ENCODE peak calls at places on chromosomes 16 and 17, in six cellular contexts. One of them, this sample, is unnamed.

GRCh38 chr16:87792205-87792565 is 26.4 kb upstream of the KLHDC4 start:
- DNase-seq in effector memory CD4-positive, alpha-beta T cell: no peak
- DNase-seq in NCI-H1092: no peak
- DNase-seq in amniotic epithelial cell: no peak
- DNase-seq in AG09319: no peak
- DNase-seq in cardiac muscle cell: no peak
- DNase-seq in this sample: no peak

GRCh38 chr16:63426275-63426870 is 1390.1 kb upstream of the CDH8 start:
- DNase-seq in NCI-H1092: no peak
- DNase-seq in AG09319: no peak
- DNase-seq in cardiac muscle cell: no peak
- DNase-seq in effector memory CD4-positive, alpha-beta T cell: no peak
- DNase-seq in amniotic epithelial cell: no peak
- DNase-seq in this sample: peak; percentile 0

GRCh38 chr16:83940157-83940556 is 12.9 kb upstream of the OSGIN1 start:
- DNase-seq in cardiac muscle cell: no peak
- DNase-seq in AG09319: no peak
- DNase-seq in NCI-H1092: no peak
- DNase-seq in effector memory CD4-positive, alpha-beta T cell: no peak
- DNase-seq in amniotic epithelial cell: no peak
- DNase-seq in this sample: no peak

GRCh38 chr16:57297856-57298255 is 13.4 kb upstream of the PLLP start:
- DNase-seq in AG09319: no peak
- DNase-seq in NCI-H1092: no peak
- DNase-seq in amniotic epithelial cell: no peak
- DNase-seq in effector memory CD4-positive, alpha-beta T cell: peak; percentile 58
- DNase-seq in cardiac muscle cell: no peak
- DNase-seq in this sample: no peak

GRCh38 chr17:27489045-27489715 is 32.9 kb downstream of the KSR1 start:
- DNase-seq in amniotic epithelial cell: peak; percentile 79
- DNase-seq in effector memory CD4-positive, alpha-beta T cell: no peak
- DNase-seq in NCI-H1092: no peak
- DNase-seq in AG09319: peak; percentile 42
- DNase-seq in cardiac muscle cell: no peak
- DNase-seq in this sample: peak; percentile 87

GRCh38 chr16:80092686-80093085 is 448.1 kb upstream of the DYNLRB2 start:
- DNase-seq in cardiac muscle cell: no peak
- DNase-seq in amniotic epithelial cell: no peak
- DNase-seq in AG09319: no peak
- DNase-seq in NCI-H1092: no peak
- DNase-seq in effector memory CD4-positive, alpha-beta T cell: no peak
- DNase-seq in this sample: no peak

GRCh38 chr17:51439395-51440229 is 179.3 kb downstream of the UTP18 start:
- DNase-seq in cardiac muscle cell: no peak
- DNase-seq in NCI-H1092: peak; percentile 2
- DNase-seq in effector memory CD4-positive, alpha-beta T cell: peak; percentile 32
- DNase-seq in amniotic epithelial cell: no peak
- DNase-seq in AG09319: no peak
- DNase-seq in this sample: no peak

GRCh38 chr16:31532120-31532519 is 4.4 kb downstream of the AHSP start:
- DNase-seq in NCI-H1092: no peak
- DNase-seq in AG09319: no peak
- DNase-seq in cardiac muscle cell: no peak
- DNase-seq in amniotic epithelial cell: no peak
- DNase-seq in effector memory CD4-positive, alpha-beta T cell: no peak
- DNase-seq in this sample: no peak

GRCh38 chr16:74726056-74726455 is 25.4 kb upstream of the MLKL start:
- DNase-seq in AG09319: no peak
- DNase-seq in cardiac muscle cell: no peak
- DNase-seq in amniotic epithelial cell: no peak
- DNase-seq in effector memory CD4-positive, alpha-beta T cell: no peak
- DNase-seq in NCI-H1092: no peak
- DNase-seq in this sample: no peak

GRCh38 chr17:10058924-10059683 is 139.3 kb downstream of the GAS7 start:
- DNase-seq in cardiac muscle cell: no peak
- DNase-seq in effector memory CD4-positive, alpha-beta T cell: no peak
- DNase-seq in NCI-H1092: no peak
- DNase-seq in amniotic epithelial cell: no peak
- DNase-seq in AG09319: no peak
- DNase-seq in this sample: no peak

GRCh38 chr17:75689441-75689873 is 22.3 kb downstream of the SAP30BP start:
- DNase-seq in NCI-H1092: no peak
- DNase-seq in AG09319: no peak
- DNase-seq in cardiac muscle cell: no peak
- DNase-seq in amniotic epithelial cell: no peak
- DNase-seq in effector memory CD4-positive, alpha-beta T cell: peak; percentile 8
- DNase-seq in this sample: no peak

GRCh38 chr16:19542138-19542821 is 13.2 kb upstream of the VPS35L start:
- DNase-seq in NCI-H1092: peak; percentile 80
- DNase-seq in AG09319: no peak
- DNase-seq in amniotic epithelial cell: no peak
- DNase-seq in cardiac muscle cell: no peak
- DNase-seq in effector memory CD4-positive, alpha-beta T cell: no peak
- DNase-seq in this sample: no peak

GRCh38 chr17:57989011-57989345 is 924 bp upstream of the VEZF1 start:
- DNase-seq in effector memory CD4-positive, alpha-beta T cell: no peak
- DNase-seq in AG09319: no peak
- DNase-seq in NCI-H1092: no peak
- DNase-seq in amniotic epithelial cell: no peak
- DNase-seq in cardiac muscle cell: peak; percentile 38
- DNase-seq in this sample: peak; percentile 54

GRCh38 chr17:82294086-82294773 is 20.7 kb upstream of the CSNK1D start:
- DNase-seq in amniotic epithelial cell: no peak
- DNase-seq in cardiac muscle cell: no peak
- DNase-seq in effector memory CD4-positive, alpha-beta T cell: no peak
- DNase-seq in NCI-H1092: no peak
- DNase-seq in AG09319: no peak
- DNase-seq in this sample: no peak

GRCh38 chr17:68694791-68695485 is 93.8 kb upstream of the FAM20A start:
- DNase-seq in NCI-H1092: no peak
- DNase-seq in AG09319: no peak
- DNase-seq in effector memory CD4-positive, alpha-beta T cell: no peak
- DNase-seq in amniotic epithelial cell: peak; percentile 28
- DNase-seq in cardiac muscle cell: no peak
- DNase-seq in this sample: no peak

GRCh38 chr16:67528870-67529638 is 425 bp downstream of the RIPOR1 start:
- DNase-seq in cardiac muscle cell: peak; percentile 37
- DNase-seq in amniotic epithelial cell: peak; percentile 46
- DNase-seq in effector memory CD4-positive, alpha-beta T cell: no peak
- DNase-seq in AG09319: no peak
- DNase-seq in NCI-H1092: peak; percentile 16
- DNase-seq in this sample: peak; percentile 48

GRCh38 chr17:58043221-58044181 is 36.5 kb upstream of the SRSF1 start:
- DNase-seq in AG09319: no peak
- DNase-seq in NCI-H1092: no peak
- DNase-seq in amniotic epithelial cell: no peak
- DNase-seq in cardiac muscle cell: no peak
- DNase-seq in effector memory CD4-positive, alpha-beta T cell: no peak
- DNase-seq in this sample: no peak

GRCh38 chr17:82913304-82914043 is 73.7 kb upstream of the ZNF750 start:
- DNase-seq in AG09319: no peak
- DNase-seq in cardiac muscle cell: peak; percentile 28
- DNase-seq in effector memory CD4-positive, alpha-beta T cell: no peak
- DNase-seq in NCI-H1092: no peak
- DNase-seq in amniotic epithelial cell: no peak
- DNase-seq in this sample: no peak

GRCh38 chr17:75077490-75078096 is 10.2 kb upstream of the SLC16A5 start:
- DNase-seq in AG09319: no peak
- DNase-seq in effector memory CD4-positive, alpha-beta T cell: no peak
- DNase-seq in cardiac muscle cell: no peak
- DNase-seq in amniotic epithelial cell: no peak
- DNase-seq in NCI-H1092: no peak
- DNase-seq in this sample: peak; percentile 42

GRCh38 chr16:15907863-15908478 is 19.6 kb upstream of the CEP20 start:
- DNase-seq in cardiac muscle cell: peak; percentile 42
- DNase-seq in AG09319: no peak
- DNase-seq in effector memory CD4-positive, alpha-beta T cell: no peak
- DNase-seq in NCI-H1092: no peak
- DNase-seq in amniotic epithelial cell: peak; percentile 60
- DNase-seq in this sample: peak; percentile 26

GRCh38 chr16:397736-398332 is 835 bp downstream of the NME4 start:
- DNase-seq in cardiac muscle cell: peak; percentile 85
- DNase-seq in AG09319: peak; percentile 24
- DNase-seq in amniotic epithelial cell: peak; percentile 50
- DNase-seq in NCI-H1092: peak; percentile 18
- DNase-seq in effector memory CD4-positive, alpha-beta T cell: no peak
- DNase-seq in this sample: peak; percentile 76

GRCh38 chr17:21098934-21099687 is 27.7 kb upstream of the DHRS7B start:
- DNase-seq in NCI-H1092: peak; percentile 75
- DNase-seq in effector memory CD4-positive, alpha-beta T cell: peak; percentile 31
- DNase-seq in cardiac muscle cell: peak; percentile 90
- DNase-seq in amniotic epithelial cell: peak; percentile 66
- DNase-seq in AG09319: peak; percentile 12
- DNase-seq in this sample: peak; percentile 68

GRCh38 chr17:68033636-68034451 is 1.7 kb upstream of the KPNA2 start:
- DNase-seq in cardiac muscle cell: peak; percentile 85
- DNase-seq in AG09319: no peak
- DNase-seq in NCI-H1092: no peak
- DNase-seq in effector memory CD4-positive, alpha-beta T cell: no peak
- DNase-seq in amniotic epithelial cell: peak; percentile 93
- DNase-seq in this sample: peak; percentile 58

GRCh38 chr17:50270430-50271172 is 3.7 kb upstream of the TMEM92 start:
- DNase-seq in AG09319: no peak
- DNase-seq in NCI-H1092: no peak
- DNase-seq in cardiac muscle cell: peak; percentile 71
- DNase-seq in amniotic epithelial cell: peak; percentile 54
- DNase-seq in effector memory CD4-positive, alpha-beta T cell: no peak
- DNase-seq in this sample: peak; percentile 91

GRCh38 chr16:20074089-20074956 is 633 bp upstream of the GPR139 start:
- DNase-seq in effector memory CD4-positive, alpha-beta T cell: no peak
- DNase-seq in amniotic epithelial cell: no peak
- DNase-seq in cardiac muscle cell: no peak
- DNase-seq in NCI-H1092: no peak
- DNase-seq in AG09319: no peak
- DNase-seq in this sample: no peak

GRCh38 chr17:17823433-17824118 is 13.2 kb downstream of the SREBF1 start:
- DNase-seq in cardiac muscle cell: peak; percentile 96
- DNase-seq in effector memory CD4-positive, alpha-beta T cell: peak; percentile 73
- DNase-seq in amniotic epithelial cell: peak; percentile 75
- DNase-seq in AG09319: peak; percentile 49
- DNase-seq in NCI-H1092: peak; percentile 44
- DNase-seq in this sample: peak; percentile 79

GRCh38 chr16:49469323-49469670 is 95.7 kb downstream of the C16orf78 start:
- DNase-seq in effector memory CD4-positive, alpha-beta T cell: no peak
- DNase-seq in AG09319: no peak
- DNase-seq in NCI-H1092: no peak
- DNase-seq in cardiac muscle cell: no peak
- DNase-seq in amniotic epithelial cell: no peak
- DNase-seq in this sample: no peak

GRCh38 chr17:50539762-50540440 is 7.1 kb upstream of the SPATA20 start:
- DNase-seq in NCI-H1092: no peak
- DNase-seq in AG09319: no peak
- DNase-seq in amniotic epithelial cell: no peak
- DNase-seq in cardiac muscle cell: no peak
- DNase-seq in effector memory CD4-positive, alpha-beta T cell: no peak
- DNase-seq in this sample: no peak

GRCh38 chr16:2160915-2161551 is 5.5 kb downstream of the TRAF7 start:
- DNase-seq in cardiac muscle cell: no peak
- DNase-seq in effector memory CD4-positive, alpha-beta T cell: no peak
- DNase-seq in NCI-H1092: no peak
- DNase-seq in amniotic epithelial cell: peak; percentile 39
- DNase-seq in AG09319: no peak
- DNase-seq in this sample: peak; percentile 76

GRCh38 chr16:19008245-19008644 is 24.5 kb downstream of the TMC7 start:
- DNase-seq in AG09319: peak; percentile 52
- DNase-seq in cardiac muscle cell: no peak
- DNase-seq in NCI-H1092: no peak
- DNase-seq in amniotic epithelial cell: peak; percentile 72
- DNase-seq in effector memory CD4-positive, alpha-beta T cell: no peak
- DNase-seq in this sample: peak; percentile 57

GRCh38 chr17:29760771-29761682 is 138.3 kb upstream of the CORO6 start:
- DNase-seq in AG09319: peak; percentile 67
- DNase-seq in amniotic epithelial cell: peak; percentile 81
- DNase-seq in cardiac muscle cell: peak; percentile 79
- DNase-seq in effector memory CD4-positive, alpha-beta T cell: peak; percentile 85
- DNase-seq in NCI-H1092: no peak
- DNase-seq in this sample: peak; percentile 91

GRCh38 chr17:58193641-58194259 is 1.2 kb downstream of the EPX start:
- DNase-seq in AG09319: no peak
- DNase-seq in NCI-H1092: no peak
- DNase-seq in amniotic epithelial cell: no peak
- DNase-seq in cardiac muscle cell: no peak
- DNase-seq in effector memory CD4-positive, alpha-beta T cell: no peak
- DNase-seq in this sample: no peak

GRCh38 chr16:13519871-13520270 is 400.1 kb upstream of the ERCC4 start:
- DNase-seq in NCI-H1092: no peak
- DNase-seq in effector memory CD4-positive, alpha-beta T cell: no peak
- DNase-seq in amniotic epithelial cell: no peak
- DNase-seq in AG09319: no peak
- DNase-seq in cardiac muscle cell: no peak
- DNase-seq in this sample: no peak

GRCh38 chr16:2226245-2226793 is 2.9 kb downstream of the E4F1 start:
- DNase-seq in amniotic epithelial cell: no peak
- DNase-seq in AG09319: no peak
- DNase-seq in cardiac muscle cell: no peak
- DNase-seq in NCI-H1092: no peak
- DNase-seq in effector memory CD4-positive, alpha-beta T cell: no peak
- DNase-seq in this sample: peak; percentile 11

GRCh38 chr16:78227855-78228254 is 128.4 kb downstream of the WWOX start:
- DNase-seq in effector memory CD4-positive, alpha-beta T cell: no peak
- DNase-seq in AG09319: no peak
- DNase-seq in amniotic epithelial cell: no peak
- DNase-seq in NCI-H1092: peak; percentile 12
- DNase-seq in cardiac muscle cell: peak; percentile 17
- DNase-seq in this sample: peak; percentile 46

GRCh38 chr16:88892065-88892464 is 25.6 kb upstream of the PABPN1L start:
- DNase-seq in effector memory CD4-positive, alpha-beta T cell: no peak
- DNase-seq in AG09319: no peak
- DNase-seq in amniotic epithelial cell: no peak
- DNase-seq in cardiac muscle cell: no peak
- DNase-seq in NCI-H1092: no peak
- DNase-seq in this sample: no peak

GRCh38 chr16:58200398-58200797 is 2.5 kb upstream of the CSNK2A2 start:
- DNase-seq in NCI-H1092: no peak
- DNase-seq in AG09319: no peak
- DNase-seq in cardiac muscle cell: no peak
- DNase-seq in amniotic epithelial cell: no peak
- DNase-seq in effector memory CD4-positive, alpha-beta T cell: no peak
- DNase-seq in this sample: no peak

GRCh38 chr17:69047368-69048263 is 13.1 kb downstream of the ABCA9 start:
- DNase-seq in NCI-H1092: no peak
- DNase-seq in effector memory CD4-positive, alpha-beta T cell: no peak
- DNase-seq in AG09319: peak; percentile 53
- DNase-seq in cardiac muscle cell: peak; percentile 46
- DNase-seq in amniotic epithelial cell: peak; percentile 100
- DNase-seq in this sample: peak; percentile 94

GRCh38 chr16:88279998-88280397 is 102.8 kb upstream of the ZNF469 start:
- DNase-seq in AG09319: no peak
- DNase-seq in amniotic epithelial cell: no peak
- DNase-seq in effector memory CD4-positive, alpha-beta T cell: no peak
- DNase-seq in cardiac muscle cell: no peak
- DNase-seq in NCI-H1092: no peak
- DNase-seq in this sample: no peak

This sample was measured in fibroblast of villous mesenchyme.